ENCODE peak calls at places on chromosomes 3 and 15, in five cellular contexts. N is esophagus squamous epithelium, W is aorta, P is foreskin fibroblast, H is AG04449. Q is an unnamed sample.

GRCh38 chr3:13451301-13451673 is 28.8 kb upstream of the HDAC11 start:
- DNase-seq in N (no peak), W (no peak), P (no peak), H (no peak), Q (no peak)

GRCh38 chr3:107942244-107942643 is 148.6 kb downstream of the CD47 start:
- DNase-seq in N (no peak), W (no peak), P (no peak), H (no peak), Q (no peak)

GRCh38 chr3:128187495-128187894 is 34.2 kb downstream of the EEFSEC start:
- DNase-seq in N (no peak), W (no peak), P (no peak), H (no peak), Q (no peak)

GRCh38 chr3:57726395-57726794 is 29.7 kb upstream of the SLMAP start:
- DNase-seq in N (no peak), W (no peak), P (no peak), H (no peak), Q (no peak)

GRCh38 chr3:115217678-115218451 is 70.8 kb upstream of the ZBTB20 start:
- DNase-seq in N (no peak), W (no peak), P (peak; percentile 64), H (no peak), Q (peak; percentile 22)

GRCh38 chr3:156837130-156837529 is 11.0 kb downstream of the LEKR1 start:
- DNase-seq in N (no peak), W (no peak), P (peak; percentile 67), H (no peak), Q (no peak)

GRCh38 chr15:80846416-80846815 is 67.2 kb downstream of the CEMIP start:
- DNase-seq in N (no peak), W (no peak), P (no peak), H (no peak), Q (no peak)

GRCh38 chr15:90232941-90233700 is 620 bp downstream of the CIB1 start:
- DNase-seq in N (peak; percentile 29), W (peak; percentile 84), P (peak; percentile 41), H (no peak), Q (no peak)

GRCh38 chr15:60773893-60774292 is 295.0 kb upstream of the ICE2 start:
- DNase-seq in N (no peak), W (no peak), P (no peak), H (no peak), Q (no peak)

GRCh38 chr3:196388946-196389345 is 43.3 kb downstream of the UBXN7 start:
- DNase-seq in N (no peak), W (no peak), P (no peak), H (no peak), Q (no peak)

GRCh38 chr15:94042163-94042954 is 189.0 kb upstream of the MCTP2 start:
- DNase-seq in N (no peak), W (no peak), P (no peak), H (no peak), Q (no peak)

GRCh38 chr3:55858302-55858701 is 371.2 kb upstream of the WNT5A start:
- DNase-seq in N (no peak), W (no peak), P (no peak), H (no peak), Q (no peak)

GRCh38 chr3:37967252-37967881 is 23.2 kb upstream of the VILL start:
- DNase-seq in N (no peak), W (peak; percentile 85), P (peak; percentile 43), H (no peak), Q (no peak)

DNA sequence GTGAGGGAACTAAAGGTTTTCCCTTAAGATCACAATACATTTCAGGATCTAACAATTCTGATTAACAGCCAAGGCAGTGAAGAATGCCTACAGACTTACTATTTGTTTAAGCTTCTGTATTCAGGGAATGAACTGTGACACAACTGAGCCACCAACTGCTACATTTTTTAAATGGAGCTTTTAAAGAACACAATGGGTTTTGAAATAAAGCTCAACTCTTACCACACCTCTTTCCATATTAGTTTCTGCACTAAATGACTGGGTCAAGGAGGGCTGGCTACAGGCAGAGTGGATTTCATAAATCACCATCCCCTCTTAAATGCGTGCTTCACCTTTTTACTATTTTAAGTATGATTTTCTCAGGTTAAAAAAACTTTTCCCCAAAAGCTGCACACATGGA is 100.2 kb downstream of the TMCC1 start:
- DNase-seq in N (no peak), W (no peak), P (no peak), H (no peak), Q (no peak)
- H3K4me3 ChIP-seq in N (peak overlapping the region; percentile 54), W (no peak overlapping the region), P (no peak overlapping the region), H (no peak overlapping the region), Q (peak overlapping the region; percentile 52)

GRCh38 chr3:194775731-194776130 is 90.0 kb downstream of the FAM43A start:
- DNase-seq in N (no peak), W (no peak), P (no peak), H (no peak), Q (no peak)
- H3K4me3 ChIP-seq in N (no peak overlapping the region), W (no peak overlapping the region), P (no peak overlapping the region), H (no peak overlapping the region), Q (no peak overlapping the region)

GRCh38 chr15:48641416-48641815 is 4.1 kb downstream of the FBN1 start:
- DNase-seq in N (no peak), W (no peak), P (peak; percentile 39), H (no peak), Q (no peak)
- H3K4me3 ChIP-seq in N (peak overlapping the region; percentile 12), W (peak overlapping the region; percentile 21), P (peak overlapping the region; percentile 96), H (peak overlapping the region; percentile 88), Q (peak overlapping the region; percentile 10)

GRCh38 chr3:40242638-40243037 is 66.9 kb upstream of the EIF1B start:
- DNase-seq in N (no peak), W (no peak), P (no peak), H (no peak), Q (no peak)

GRCh38 chr3:40237159-40237558 is 72.3 kb upstream of the EIF1B start:
- DNase-seq in N (no peak), W (no peak), P (no peak), H (no peak), Q (no peak)

GRCh38 chr3:40240921-40241320 is 68.6 kb upstream of the EIF1B start:
- DNase-seq in N (no peak), W (no peak), P (no peak), H (no peak), Q (no peak)

GRCh38 chr3:40243056-40243455 is 66.5 kb upstream of the EIF1B start:
- DNase-seq in N (no peak), W (no peak), P (no peak), H (no peak), Q (no peak)

DNA sequence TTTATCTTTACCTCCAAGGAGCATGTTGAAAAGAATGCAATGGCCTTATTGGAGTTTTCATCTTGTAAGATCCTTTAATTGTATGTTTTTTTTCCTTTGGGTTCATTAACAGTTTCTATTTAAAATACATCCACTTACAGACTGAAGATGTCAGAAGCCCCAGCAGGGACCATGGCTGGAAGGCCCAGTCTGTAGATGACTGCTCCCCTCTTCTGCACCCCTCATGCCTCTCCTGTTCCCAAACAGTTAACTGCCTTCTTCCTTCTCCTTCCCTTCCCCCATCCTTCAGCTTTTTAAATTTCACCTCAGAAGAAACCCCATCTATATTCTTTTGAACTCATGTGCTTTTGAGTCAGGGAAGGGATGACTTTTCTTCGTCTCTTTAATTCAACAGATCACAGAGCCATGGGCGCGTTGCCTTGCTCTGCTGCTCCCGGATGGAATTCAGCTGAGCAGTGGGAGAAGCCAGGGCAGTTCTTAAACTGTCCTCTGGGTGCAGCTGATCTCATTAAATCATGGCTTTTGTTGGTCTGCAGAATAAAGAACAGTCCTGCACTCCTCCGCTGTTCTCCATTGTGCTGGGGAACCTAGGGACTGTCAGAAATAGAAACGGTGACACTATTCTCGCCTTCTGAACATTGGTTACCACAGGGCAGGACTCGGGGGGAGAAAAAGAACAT is 71.5 kb upstream of the EIF1B start:
- DNase-seq in N (no peak), W (no peak), P (peak; percentile 14), H (no peak), Q (no peak)
- H3K4me3 ChIP-seq in N (no peak overlapping the region), W (no peak overlapping the region), P (no peak overlapping the region), H (no peak overlapping the region), Q (no peak overlapping the region)

Q was measured in retinal pigment epithelial cell.